ENCODE peak calls at places on chromosomes 11 and 22, in four cellular contexts. A, O, W and T are unnamed samples.

GRCh38 chr22:49792107-49792506 is 35.6 kb downstream of the BRD1 start:
- ATAC-seq in A (no peak), O (no peak), W (no peak), T (no peak)

GRCh38 chr11:102046841-102047240 is 396 bp upstream of the CFAP300 start:
- ATAC-seq in A (no peak), O (no peak), W (no peak), T (no peak)

GRCh38 chr11:3723014-3723708 is 52.0 kb upstream of the CHRNA10 start:
- ATAC-seq in A (peak; percentile 97), O (peak; percentile 34), W (no peak), T (peak; percentile 71)

GRCh38 chr22:42639541-42640241 is 710 bp downstream of the ATP5MGL start:
- ATAC-seq in A (no peak), O (no peak), W (no peak), T (no peak)

GRCh38 chr11:2426826-2427521 is 17.3 kb downstream of the TRPM5 start:
- ATAC-seq in A (no peak), O (no peak), W (peak; percentile 16), T (no peak)

GRCh38 chr11:44454686-44455085 is 110.8 kb upstream of the CD82 start:
- ATAC-seq in A (no peak), O (no peak), W (no peak), T (no peak)

GRCh38 chr11:35714882-35715612 is 52.5 kb downstream of the TRIM44 start:
- ATAC-seq in A (peak; percentile 34), O (no peak), W (no peak), T (no peak)

GRCh38 chr11:72624496-72625201 is 49.6 kb downstream of the PDE2A start:
- ATAC-seq in A (no peak), O (peak; percentile 60), W (peak; percentile 47), T (peak; percentile 60)

GRCh38 chr11:2367266-2368160 is 9.6 kb upstream of the CD81 start:
- ATAC-seq in A (no peak), O (no peak), W (no peak), T (no peak)

GRCh38 chr11:3860360-3860759 is 4.9 kb downstream of the STIM1 start:
- ATAC-seq in A (no peak), O (no peak), W (no peak), T (no peak)

GRCh38 chr11:35623708-35624168 is 5.5 kb downstream of the FJX1 start:
- ATAC-seq in A (no peak), O (no peak), W (no peak), T (no peak)

GRCh38 chr11:35752115-35752514 is 89.5 kb downstream of the TRIM44 start:
- ATAC-seq in A (no peak), O (no peak), W (no peak), T (no peak)

GRCh38 chr11:133821776-133822175 is 23.5 kb downstream of the SPATA19 start:
- ATAC-seq in A (peak; percentile 64), O (no peak), W (no peak), T (no peak)

GRCh38 chr11:118998388-118998717 is 415 bp downstream of the CENATAC start:
- ATAC-seq in A (peak; percentile 57), O (peak; percentile 6), W (peak; percentile 28), T (peak; percentile 29)

GRCh38 chr11:63682045-63682915 is 980 bp downstream of the RTN3 start:
- ATAC-seq in A (peak; percentile 53), O (no peak), W (no peak), T (no peak)

GRCh38 chr22:20589614-20590476 is 82.4 kb downstream of the MED15 start:
- ATAC-seq in A (no peak), O (no peak), W (no peak), T (no peak)

GRCh38 chr11:15911377-15912044 is 444.8 kb downstream of the SOX6 start:
- ATAC-seq in A (no peak), O (no peak), W (no peak), T (no peak)

GRCh38 chr11:66157182-66157864 is 87.3 kb downstream of the PACS1 start:
- ATAC-seq in A (peak; percentile 76), O (no peak), W (no peak), T (no peak)

GRCh38 chr11:69317401-69318092 is 23.6 kb downstream of the MYEOV start:
- ATAC-seq in A (no peak), O (no peak), W (no peak), T (no peak)

GRCh38 chr11:47917643-47918369 is 62.6 kb upstream of the PTPRJ start:
- ATAC-seq in A (peak; percentile 80), O (peak; percentile 75), W (peak; percentile 89), T (peak; percentile 97)

GRCh38 chr11:22244986-22245592 is 52.2 kb downstream of the ANO5 start:
- ATAC-seq in A (peak; percentile 92), O (peak; percentile 79), W (peak; percentile 85), T (peak; percentile 53)

GRCh38 chr11:131584694-131585592 is 214.5 kb downstream of the NTM start:
- ATAC-seq in A (no peak), O (no peak), W (no peak), T (no peak)

GRCh38 chr11:14248577-14248976 is 110.4 kb downstream of the RRAS2 start:
- ATAC-seq in A (no peak), O (no peak), W (no peak), T (no peak)
- TF ChIP-seq CTCF in A (no peak), O (no peak), W (no peak), T (no peak)

GRCh38 chr11:111361082-111361801 is 17.8 kb downstream of the POU2AF1 start:
- ATAC-seq in A (no peak), O (no peak), W (no peak), T (no peak)

GRCh38 chr11:111358038-111359001 is 20.8 kb downstream of the POU2AF1 start:
- ATAC-seq in A (no peak), O (no peak), W (no peak), T (no peak)

GRCh38 chr11:111359223-111360149 is 19.6 kb downstream of the POU2AF1 start:
- ATAC-seq in A (no peak), O (no peak), W (no peak), T (no peak)

GRCh38 chr11:111361874-111362273 is 17.2 kb downstream of the POU2AF1 start:
- ATAC-seq in A (no peak), O (no peak), W (no peak), T (no peak)

GRCh38 chr11:111360150-111361043 is 18.7 kb downstream of the POU2AF1 start:
- ATAC-seq in A (no peak), O (no peak), W (peak; percentile 91), T (no peak)
- H3K27ac ChIP-seq in A (no peak overlapping the region), O (no peak overlapping the region), W (peak overlapping the region; percentile 72), T (no peak overlapping the region)

GRCh38 chr11:103484545-103484944 is 375.3 kb downstream of the DYNC2H1 start:
- ATAC-seq in A (no peak), O (no peak), W (no peak), T (no peak)
- TF ChIP-seq CTCF in A (no peak), O (no peak), W (no peak), T (no peak)

GRCh38 chr11:130388607-130389205 is 39.7 kb downstream of the ADAMTS8 start:
- ATAC-seq in A (no peak), O (no peak), W (no peak), T (no peak)

GRCh38 chr11:130389315-130389935 is 39.0 kb downstream of the ADAMTS8 start:
- ATAC-seq in A (no peak), O (no peak), W (no peak), T (no peak)

GRCh38 chr11:130381317-130381716 is 47.1 kb downstream of the ADAMTS8 start:
- ATAC-seq in A (no peak), O (no peak), W (no peak), T (no peak)

GRCh38 chr11:130379276-130379675 is 49.1 kb downstream of the ADAMTS8 start:
- ATAC-seq in A (no peak), O (no peak), W (no peak), T (no peak)

GRCh38 chr11:130383363-130384168 is 44.8 kb downstream of the ADAMTS8 start:
- ATAC-seq in A (no peak), O (no peak), W (no peak), T (no peak)
- H3K27ac ChIP-seq in A (no peak overlapping the region), O (no peak overlapping the region), W (no peak overlapping the region), T (peak overlapping the region; percentile 35)

DNA sequence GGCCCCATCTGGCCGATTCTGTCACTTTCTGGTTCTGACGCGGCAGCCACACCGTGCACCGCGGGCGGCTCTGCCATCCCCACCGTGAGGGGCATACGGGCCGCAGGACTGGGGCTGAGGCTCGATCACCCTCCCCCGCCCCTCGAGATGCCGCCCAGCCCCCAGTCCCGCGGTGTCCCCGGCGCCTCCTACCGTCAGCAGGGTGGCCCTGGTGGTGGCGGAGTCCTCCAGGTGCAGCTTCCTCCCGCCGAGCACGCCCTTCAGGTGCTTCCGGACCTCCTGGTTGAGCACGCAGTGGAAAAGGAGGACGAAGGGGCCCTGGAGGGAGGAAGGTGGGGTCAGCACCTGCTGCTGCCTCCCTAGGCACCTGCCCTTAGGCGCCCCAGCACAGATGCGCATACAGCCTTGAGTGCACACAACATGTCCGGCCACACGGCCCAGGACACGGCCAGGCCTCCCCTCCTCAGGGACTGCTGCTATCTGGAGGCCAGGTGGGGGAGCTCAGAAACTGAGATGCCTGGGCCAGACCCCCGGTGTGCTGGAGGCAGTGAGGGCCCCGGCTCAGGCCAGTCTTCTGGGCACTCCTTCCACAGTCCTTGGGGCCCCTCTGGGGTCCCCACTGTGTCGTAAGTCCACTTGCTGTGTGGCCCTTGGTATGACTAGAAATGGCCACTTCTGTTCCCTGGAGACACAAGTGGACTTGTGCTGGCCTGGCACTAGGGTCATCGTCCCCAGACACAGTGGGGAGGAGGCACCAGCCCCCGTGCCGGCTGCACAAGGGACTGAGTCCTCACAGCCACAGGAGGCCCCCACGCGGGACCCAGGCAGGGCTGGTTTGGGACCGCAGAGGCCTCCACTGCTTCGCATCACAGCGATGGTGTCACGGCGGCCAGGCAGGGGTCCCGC is 31.5 kb downstream of the TRMU start:
- ATAC-seq in A (no peak), O (no peak), W (no peak), T (no peak)
- TF ChIP-seq CTCF in A (no peak), O (no peak), W (no peak), T (no peak)

DNA sequence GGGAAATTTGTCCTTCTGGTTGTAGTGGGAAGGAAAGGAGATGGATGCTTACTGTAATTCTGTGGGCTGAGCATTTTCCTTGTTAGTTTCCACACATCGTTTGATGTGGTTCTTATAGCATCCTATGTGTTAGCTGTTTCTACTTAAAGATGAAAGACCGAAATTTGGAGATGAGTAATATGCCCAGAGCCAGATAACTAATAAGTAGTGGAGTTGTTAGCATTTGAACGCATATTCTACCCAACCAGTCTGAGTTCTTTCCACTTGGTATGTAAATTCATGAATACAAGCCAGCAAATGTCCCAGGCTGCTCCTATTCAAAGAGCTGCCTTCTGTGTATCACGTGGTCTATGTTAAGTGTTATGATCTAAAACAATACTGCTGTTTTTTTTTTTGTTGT is 14.6 kb downstream of the SPECC1L start:
- ATAC-seq in A (no peak), O (no peak), W (no peak), T (peak; percentile 32)
- H3K27ac ChIP-seq in A (no peak overlapping the region), O (peak overlapping the region; percentile 68), W (no peak overlapping the region), T (peak overlapping the region; percentile 62)